ENCODE peak calls at places on chromosomes 12 and 14, in six cellular contexts. K, D, E, L, X and Y are unnamed samples.

GRCh38 chr12:45988259-45988658 is 2.1 kb downstream of the SCAF11 start:
- DNase-seq in K (no peak), D (peak), E (no peak), L (no peak), X (no peak), Y (no peak)

GRCh38 chr12:117040496-117040895 is 58.7 kb downstream of the TESC start:
- DNase-seq in K (no peak), D (no peak), E (no peak), L (no peak), X (no peak), Y (no peak)

GRCh38 chr14:21796912-21797311 is 123.3 kb upstream of the OR4E1 start:
- DNase-seq in K (no peak), D (no peak), E (peak), L (no peak), X (no peak), Y (no peak)

GRCh38 chr14:63672417-63673180 is 30.9 kb upstream of the WDR89 start:
- DNase-seq in K (no peak), D (peak), E (no peak), L (no peak), X (no peak), Y (peak)

GRCh38 chr12:95547522-95548055 is 3.7 kb downstream of the USP44 start:
- DNase-seq in K (no peak), D (peak), E (no peak), L (no peak), X (no peak), Y (no peak)

GRCh38 chr14:75427126-75427481 is 718 bp upstream of the JDP2 start:
- DNase-seq in K (no peak), D (no peak), E (no peak), L (no peak), X (no peak), Y (no peak)

GRCh38 chr14:91119556-91120311 is 5.9 kb downstream of the DGLUCY start:
- DNase-seq in K (no peak), D (peak), E (no peak), L (no peak), X (peak), Y (peak)

GRCh38 chr14:63867926-63868921 is 15.4 kb downstream of the SYNE2 start:
- DNase-seq in K (no peak), D (no peak), E (peak), L (no peak), X (peak), Y (no peak)

GRCh38 chr12:117235261-117235660 is 45.0 kb upstream of the FBXO21 start:
- DNase-seq in K (no peak), D (no peak), E (no peak), L (no peak), X (no peak), Y (no peak)

GRCh38 chr12:111405856-111406473 is at the start of gene SH2B3:
- DNase-seq in K (no peak), D (peak), E (no peak), L (no peak), X (no peak), Y (no peak)

GRCh38 chr12:43115441-43116160 is 436.4 kb downstream of the ADAMTS20 start:
- DNase-seq in K (no peak), D (peak), E (no peak), L (no peak), X (no peak), Y (no peak)

GRCh38 chr12:52243264-52243773 is 10.3 kb downstream of the KRT7 start:
- DNase-seq in K (no peak), D (peak), E (no peak), L (no peak), X (peak), Y (peak)

GRCh38 chr12:132955094-132955932 is 793 bp downstream of the ZNF605 start:
- DNase-seq in K (peak), D (peak), E (peak), L (no peak), X (peak), Y (no peak)

GRCh38 chr14:75299064-75299463 is 20.4 kb downstream of the FOS start:
- DNase-seq in K (peak), D (peak), E (no peak), L (no peak), X (no peak), Y (peak)

GRCh38 chr12:15590180-15590826 is 198.9 kb downstream of the EPS8 start:
- DNase-seq in K (peak), D (peak), E (peak), L (peak), X (peak), Y (peak)

GRCh38 chr12:121803861-121804416 is at the start of gene SETD1B:
- DNase-seq in K (peak), D (peak), E (peak), L (peak), X (peak), Y (no peak)
- H2AFZ ChIP-seq in K (peak), D (peak), E (peak), L (no peak), X (peak), Y (peak)

GRCh38 chr12:7042847-7043246 is 17.7 kb upstream of the C1S start:
- DNase-seq in K (peak), D (peak), E (peak), L (no peak), X (peak), Y (no peak)

GRCh38 chr12:7045913-7046312 is 14.6 kb upstream of the C1S start:
- DNase-seq in K (no peak), D (no peak), E (peak), L (no peak), X (no peak), Y (no peak)

GRCh38 chr12:7046383-7047143 is 14.0 kb upstream of the C1S start:
- DNase-seq in K (no peak), D (no peak), E (no peak), L (no peak), X (no peak), Y (no peak)

GRCh38 chr12:7047318-7047717 is 13.2 kb upstream of the C1S start:
- DNase-seq in K (no peak), D (no peak), E (no peak), L (no peak), X (peak), Y (no peak)
- H2AFZ ChIP-seq in K (no peak), D (no peak), E (no peak), L (peak), X (no peak), Y (no peak)

GRCh38 chr14:103372552-103373304 is 12.5 kb upstream of the MARK3 start:
- DNase-seq in K (peak), D (peak), E (no peak), L (no peak), X (peak), Y (peak)
- H2AFZ ChIP-seq in K (no peak), D (peak), E (no peak), L (no peak), X (peak), Y (no peak)

GRCh38 chr14:67151082-67151666 is 38.1 kb upstream of the GARIN2 start:
- DNase-seq in K (no peak), D (peak), E (no peak), L (no peak), X (no peak), Y (no peak)
- H2AFZ ChIP-seq in K (no peak), D (no peak), E (no peak), L (no peak), X (no peak), Y (no peak)

GRCh38 chr14:80653951-80654350 is 287.6 kb downstream of the CEP128 start:
- DNase-seq in K (no peak), D (peak), E (no peak), L (no peak), X (no peak), Y (no peak)

GRCh38 chr14:80663541-80663940 is 278.0 kb downstream of the CEP128 start:
- DNase-seq in K (no peak), D (no peak), E (no peak), L (no peak), X (no peak), Y (no peak)

GRCh38 chr14:80658733-80659132 is 282.8 kb downstream of the CEP128 start:
- DNase-seq in K (no peak), D (no peak), E (no peak), L (no peak), X (no peak), Y (no peak)

DNA sequence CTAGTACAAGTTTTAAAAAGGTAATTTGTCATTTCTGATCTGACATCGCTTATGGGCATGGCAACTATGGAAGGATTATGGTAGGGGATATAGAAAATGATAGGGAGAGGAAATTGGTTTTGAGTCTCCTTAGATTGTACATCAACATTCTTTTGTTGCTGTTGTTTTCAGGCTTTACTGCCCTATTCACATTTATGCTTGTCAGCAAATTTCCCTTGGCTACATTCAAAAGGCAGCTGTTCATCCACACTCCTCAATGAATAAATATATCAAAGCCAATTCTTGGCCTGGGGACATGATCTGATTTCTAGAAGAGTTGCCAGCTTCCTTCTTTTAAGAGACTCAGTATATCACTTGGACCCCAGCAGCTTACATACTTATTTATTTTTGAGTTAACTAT is 283.4 kb downstream of the CEP128 start:
- DNase-seq in K (no peak), D (no peak), E (no peak), L (no peak), X (no peak), Y (no peak)
- H2AFZ ChIP-seq in K (no peak), D (no peak), E (no peak), L (no peak), X (no peak), Y (no peak)

GRCh38 chr12:106910202-106910601 is 45.5 kb upstream of the TMEM263 start:
- DNase-seq in K (no peak), D (no peak), E (peak), L (peak), X (no peak), Y (no peak)

GRCh38 chr12:106917503-106917902 is 38.2 kb upstream of the TMEM263 start:
- DNase-seq in K (no peak), D (no peak), E (peak), L (no peak), X (peak), Y (no peak)

GRCh38 chr12:106915635-106916026 is 40.1 kb upstream of the TMEM263 start:
- DNase-seq in K (no peak), D (no peak), E (no peak), L (no peak), X (no peak), Y (no peak)

GRCh38 chr12:106914796-106915634 is 40.7 kb upstream of the TMEM263 start:
- DNase-seq in K (no peak), D (no peak), E (no peak), L (peak), X (no peak), Y (no peak)

DNA sequence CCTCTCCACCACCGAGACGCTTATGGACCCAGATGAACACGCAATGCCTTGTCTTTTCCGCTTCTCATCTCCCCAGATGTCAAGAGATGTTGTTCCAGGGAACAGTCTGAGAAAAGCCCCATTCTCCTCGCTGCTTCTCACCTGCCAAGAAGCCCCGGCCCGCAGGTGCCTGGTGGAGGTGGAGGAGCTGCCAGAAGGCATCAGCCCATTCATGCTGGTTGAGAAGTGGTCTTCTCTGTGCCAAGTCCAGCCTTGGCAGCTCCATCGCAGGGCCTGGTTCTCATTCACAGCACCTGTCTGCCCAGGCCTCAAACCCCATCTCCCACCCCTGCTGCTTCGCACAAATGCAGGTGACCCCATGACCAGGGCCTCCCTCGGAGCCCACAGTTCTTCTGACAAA is 42.3 kb upstream of the TMEM263 start:
- DNase-seq in K (no peak), D (no peak), E (no peak), L (no peak), X (no peak), Y (no peak)
- H2AFZ ChIP-seq in K (no peak), D (no peak), E (no peak), L (no peak), X (no peak), Y (no peak)